ENCODE peak calls at places on chromosome 15, in eight cellular contexts. One of them, this sample, is unnamed.

GRCh38 chr15:99416191-99417188 is 149.3 kb upstream of the MEF2A start:
- DNase-seq in OCI-LY7: no peak
- DNase-seq in BJ: no peak
- DNase-seq in left ventricle myocardium inferior: no peak
- DNase-seq in AG04450: no peak
- DNase-seq in thoracic aorta: no peak
- DNase-seq in HCT116: no peak
- DNase-seq in A673: no peak
- DNase-seq in this sample: no peak

GRCh38 chr15:55802600-55803376 is 59.8 kb upstream of the PRTG start:
- DNase-seq in OCI-LY7: no peak
- DNase-seq in BJ: no peak
- DNase-seq in left ventricle myocardium inferior: no peak
- DNase-seq in AG04450: no peak
- DNase-seq in thoracic aorta: no peak
- DNase-seq in HCT116: no peak
- DNase-seq in A673: no peak
- DNase-seq in this sample: no peak

GRCh38 chr15:42737529-42738328 is 801 bp upstream of the CDAN1 start:
- DNase-seq in OCI-LY7: no peak
- DNase-seq in BJ: no peak
- DNase-seq in left ventricle myocardium inferior: no peak
- DNase-seq in AG04450: no peak
- DNase-seq in thoracic aorta: no peak
- DNase-seq in HCT116: peak
- DNase-seq in A673: peak
- DNase-seq in this sample: no peak

GRCh38 chr15:61518191-61518950 is 289.3 kb upstream of the RORA start:
- DNase-seq in OCI-LY7: no peak
- DNase-seq in BJ: no peak
- DNase-seq in left ventricle myocardium inferior: no peak
- DNase-seq in AG04450: no peak
- DNase-seq in thoracic aorta: no peak
- DNase-seq in HCT116: no peak
- DNase-seq in A673: no peak
- DNase-seq in this sample: no peak

GRCh38 chr15:90592144-90592887 is 62.6 kb downstream of the CRTC3 start:
- DNase-seq in OCI-LY7: no peak
- DNase-seq in BJ: peak
- DNase-seq in left ventricle myocardium inferior: no peak
- DNase-seq in AG04450: peak
- DNase-seq in thoracic aorta: no peak
- DNase-seq in HCT116: no peak
- DNase-seq in A673: peak
- DNase-seq in this sample: no peak

GRCh38 chr15:83653639-83654378 is at the start of gene ADAMTSL3:
- DNase-seq in OCI-LY7: no peak
- DNase-seq in BJ: no peak
- DNase-seq in left ventricle myocardium inferior: peak
- DNase-seq in AG04450: no peak
- DNase-seq in thoracic aorta: peak
- DNase-seq in HCT116: no peak
- DNase-seq in A673: peak
- DNase-seq in this sample: no peak

GRCh38 chr15:45948226-45948625 is 313.4 kb downstream of the SQOR start:
- DNase-seq in OCI-LY7: no peak
- DNase-seq in BJ: no peak
- DNase-seq in left ventricle myocardium inferior: no peak
- DNase-seq in AG04450: no peak
- DNase-seq in thoracic aorta: no peak
- DNase-seq in HCT116: no peak
- DNase-seq in A673: no peak
- DNase-seq in this sample: peak

GRCh38 chr15:33126559-33127290 is 67.8 kb downstream of the FMN1 start:
- DNase-seq in OCI-LY7: peak
- DNase-seq in BJ: peak
- DNase-seq in left ventricle myocardium inferior: peak
- DNase-seq in AG04450: peak
- DNase-seq in thoracic aorta: peak
- DNase-seq in HCT116: peak
- DNase-seq in A673: peak
- DNase-seq in this sample: peak

GRCh38 chr15:64894395-64895056 is 17.2 kb upstream of the ANKDD1A start:
- DNase-seq in OCI-LY7: peak
- DNase-seq in BJ: no peak
- DNase-seq in left ventricle myocardium inferior: no peak
- DNase-seq in AG04450: no peak
- DNase-seq in thoracic aorta: no peak
- DNase-seq in HCT116: no peak
- DNase-seq in A673: no peak
- DNase-seq in this sample: peak

GRCh38 chr15:47384316-47384715 is 333.0 kb upstream of the SEMA6D start:
- DNase-seq in OCI-LY7: no peak
- DNase-seq in BJ: peak
- DNase-seq in left ventricle myocardium inferior: peak
- DNase-seq in AG04450: peak
- DNase-seq in thoracic aorta: no peak
- DNase-seq in HCT116: no peak
- DNase-seq in A673: peak
- DNase-seq in this sample: no peak

GRCh38 chr15:82535566-82536408 is 4.5 kb downstream of the RPS17 start:
- DNase-seq in OCI-LY7: no peak
- DNase-seq in BJ: no peak
- DNase-seq in left ventricle myocardium inferior: no peak
- DNase-seq in AG04450: no peak
- DNase-seq in thoracic aorta: no peak
- DNase-seq in HCT116: no peak
- DNase-seq in A673: no peak
- DNase-seq in this sample: no peak

GRCh38 chr15:29410342-29410741 is 140.7 kb upstream of the NSMCE3 start:
- DNase-seq in OCI-LY7: no peak
- DNase-seq in BJ: no peak
- DNase-seq in left ventricle myocardium inferior: no peak
- DNase-seq in AG04450: no peak
- DNase-seq in thoracic aorta: no peak
- DNase-seq in HCT116: no peak
- DNase-seq in A673: no peak
- DNase-seq in this sample: no peak
- H3K4me3 ChIP-seq in OCI-LY7: no peak
- H3K4me3 ChIP-seq in BJ: no peak
- H3K4me3 ChIP-seq in left ventricle myocardium inferior: no peak
- H3K4me3 ChIP-seq in AG04450: no peak
- H3K4me3 ChIP-seq in thoracic aorta: no peak
- H3K4me3 ChIP-seq in HCT116: no peak
- H3K4me3 ChIP-seq in A673: no peak
- H3K4me3 ChIP-seq in this sample: no peak

DNA sequence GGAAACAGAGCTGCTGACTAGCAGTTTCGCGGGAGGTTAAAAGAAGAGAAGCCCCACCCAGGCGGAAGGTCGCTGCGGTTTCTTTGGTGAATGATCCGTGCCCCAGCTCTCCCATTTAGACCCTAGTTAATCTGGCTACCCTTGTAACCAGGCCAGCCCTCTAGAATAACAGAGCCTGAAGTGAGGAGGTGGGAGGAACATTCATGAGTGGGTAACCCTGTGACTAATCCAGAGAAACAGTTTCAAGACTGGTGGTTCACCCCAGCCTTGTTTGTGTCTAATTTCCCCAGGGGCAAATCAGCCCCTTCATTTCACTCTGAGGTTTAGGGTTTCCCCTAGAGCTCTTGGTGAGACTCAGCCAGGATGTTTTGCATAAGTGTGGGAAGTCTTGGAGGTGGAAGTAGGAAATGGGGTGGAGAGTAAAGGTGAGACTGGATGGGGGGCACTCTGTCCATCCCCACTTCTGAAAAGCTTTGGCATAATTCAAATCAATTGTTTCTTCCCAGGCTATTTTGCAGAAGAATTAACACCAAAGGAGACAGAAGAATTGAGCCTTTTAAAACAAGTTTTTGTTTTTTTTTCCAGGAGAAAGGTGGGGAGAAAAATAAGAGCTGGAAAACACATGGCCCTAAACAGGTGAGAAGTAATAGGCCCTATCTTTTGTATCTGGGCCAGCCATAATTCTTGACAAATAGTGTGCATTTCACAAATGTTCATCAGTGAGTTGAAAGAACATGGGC is 303.1 kb downstream of the RPLP1 start:
- DNase-seq in OCI-LY7: peak
- DNase-seq in BJ: no peak
- DNase-seq in left ventricle myocardium inferior: peak
- DNase-seq in AG04450: no peak
- DNase-seq in thoracic aorta: no peak
- DNase-seq in HCT116: no peak
- DNase-seq in A673: no peak
- DNase-seq in this sample: peak
- H3K4me3 ChIP-seq in OCI-LY7: peak
- H3K4me3 ChIP-seq in BJ: no peak
- H3K4me3 ChIP-seq in left ventricle myocardium inferior: no peak
- H3K4me3 ChIP-seq in AG04450: no peak
- H3K4me3 ChIP-seq in thoracic aorta: no peak
- H3K4me3 ChIP-seq in HCT116: no peak
- H3K4me3 ChIP-seq in A673: no peak
- H3K4me3 ChIP-seq in this sample: no peak

DNA sequence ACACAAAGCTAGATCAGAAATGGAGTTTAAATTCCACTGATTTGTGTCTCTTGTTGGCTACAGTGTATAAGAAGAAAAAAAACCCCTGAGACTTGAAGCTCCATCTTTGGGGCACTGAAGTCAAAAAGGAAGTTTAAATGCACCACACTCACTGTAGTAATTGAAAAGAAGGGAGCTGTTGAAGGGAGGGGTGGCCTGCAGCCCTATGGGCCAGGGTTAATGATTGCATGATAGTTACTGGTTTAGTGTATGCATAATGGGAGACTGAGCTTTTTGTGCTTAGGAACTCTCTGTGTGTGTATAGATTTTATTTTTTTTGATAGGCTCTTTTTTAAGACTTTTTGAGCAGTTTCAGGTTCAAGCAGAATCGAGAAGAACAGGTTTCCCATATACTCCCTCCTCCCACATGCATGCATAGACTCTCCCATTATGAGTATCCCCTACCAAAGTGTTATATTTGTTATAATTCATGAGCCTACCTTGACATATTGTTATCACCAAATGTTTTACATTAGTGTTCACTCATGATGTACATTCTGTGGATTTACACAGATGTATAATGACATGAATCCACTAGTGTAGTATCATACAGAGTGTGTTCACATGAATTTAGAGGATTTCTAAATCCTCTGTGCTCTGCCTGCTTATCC is 88.2 kb downstream of the TNFAIP8L3 start:
- DNase-seq in OCI-LY7: no peak
- DNase-seq in BJ: no peak
- DNase-seq in left ventricle myocardium inferior: no peak
- DNase-seq in AG04450: no peak
- DNase-seq in thoracic aorta: no peak
- DNase-seq in HCT116: no peak
- DNase-seq in A673: no peak
- DNase-seq in this sample: no peak
- H3K4me3 ChIP-seq in OCI-LY7: no peak
- H3K4me3 ChIP-seq in BJ: no peak
- H3K4me3 ChIP-seq in left ventricle myocardium inferior: no peak
- H3K4me3 ChIP-seq in AG04450: no peak
- H3K4me3 ChIP-seq in thoracic aorta: no peak
- H3K4me3 ChIP-seq in HCT116: no peak
- H3K4me3 ChIP-seq in A673: no peak
- H3K4me3 ChIP-seq in this sample: no peak

GRCh38 chr15:40239671-40240618 is 1.1 kb downstream of the PAK6 start:
- DNase-seq in OCI-LY7: no peak
- DNase-seq in BJ: no peak
- DNase-seq in left ventricle myocardium inferior: no peak
- DNase-seq in AG04450: no peak
- DNase-seq in thoracic aorta: no peak
- DNase-seq in HCT116: no peak
- DNase-seq in A673: no peak
- DNase-seq in this sample: no peak

GRCh38 chr15:40241305-40242215 is 2.7 kb downstream of the PAK6 start:
- DNase-seq in OCI-LY7: no peak
- DNase-seq in BJ: no peak
- DNase-seq in left ventricle myocardium inferior: no peak
- DNase-seq in AG04450: no peak
- DNase-seq in thoracic aorta: no peak
- DNase-seq in HCT116: no peak
- DNase-seq in A673: no peak
- DNase-seq in this sample: no peak

GRCh38 chr15:40238927-40239591 is at the start of gene PAK6:
- DNase-seq in OCI-LY7: peak
- DNase-seq in BJ: no peak
- DNase-seq in left ventricle myocardium inferior: no peak
- DNase-seq in AG04450: no peak
- DNase-seq in thoracic aorta: no peak
- DNase-seq in HCT116: peak
- DNase-seq in A673: peak
- DNase-seq in this sample: no peak

GRCh38 chr15:40240619-40241304 is 1.9 kb downstream of the PAK6 start:
- DNase-seq in OCI-LY7: no peak
- DNase-seq in BJ: no peak
- DNase-seq in left ventricle myocardium inferior: no peak
- DNase-seq in AG04450: no peak
- DNase-seq in thoracic aorta: no peak
- DNase-seq in HCT116: no peak
- DNase-seq in A673: no peak
- DNase-seq in this sample: no peak

GRCh38 chr15:40238481-40238926 is 359 bp upstream of the PAK6 start:
- DNase-seq in OCI-LY7: no peak
- DNase-seq in BJ: no peak
- DNase-seq in left ventricle myocardium inferior: no peak
- DNase-seq in AG04450: no peak
- DNase-seq in thoracic aorta: no peak
- DNase-seq in HCT116: no peak
- DNase-seq in A673: no peak
- DNase-seq in this sample: no peak
- H3K4me3 ChIP-seq in OCI-LY7: peak
- H3K4me3 ChIP-seq in BJ: peak
- H3K4me3 ChIP-seq in left ventricle myocardium inferior: peak
- H3K4me3 ChIP-seq in AG04450: peak
- H3K4me3 ChIP-seq in thoracic aorta: peak
- H3K4me3 ChIP-seq in HCT116: peak
- H3K4me3 ChIP-seq in A673: peak
- H3K4me3 ChIP-seq in this sample: no peak